ENCODE peak calls at places on chromosomes 13 and 19, in four cellular contexts. Y is neuronal stem cell, U is H9, N is IMR-90. Q is an unnamed sample.

GRCh38 chr19:30648321-30648720 is 276.1 kb downstream of the ZNF536 start:
- DNase-seq in Y (no peak), U (no peak), N (peak), Q (no peak)

GRCh38 chr13:33785384-33785783 is 32.6 kb upstream of the RFC3 start:
- DNase-seq in Y (no peak), U (no peak), N (no peak), Q (no peak)

GRCh38 chr13:52159159-52159982 is at the start of gene NEK3:
- DNase-seq in Y (peak), U (peak), N (peak), Q (peak)

GRCh38 chr19:54281008-54281728 is at the start of gene LILRB2:
- DNase-seq in Y (no peak), U (no peak), N (no peak), Q (no peak)

GRCh38 chr13:34863360-34864135 is 78.5 kb upstream of the NBEA start:
- DNase-seq in Y (no peak), U (no peak), N (peak), Q (peak)

GRCh38 chr13:112657850-112658445 is 31.9 kb upstream of the ATP11A start:
- DNase-seq in Y (no peak), U (peak), N (peak), Q (peak)

GRCh38 chr13:39451860-39452301 is 151.1 kb downstream of the LHFPL6 start:
- DNase-seq in Y (no peak), U (no peak), N (peak), Q (peak)

GRCh38 chr13:36038785-36039415 is 92.3 kb downstream of the DCLK1 start:
- DNase-seq in Y (no peak), U (no peak), N (no peak), Q (no peak)

GRCh38 chr19:44927746-44928145 is 13.3 kb downstream of the APOC1 start:
- DNase-seq in Y (no peak), U (no peak), N (peak), Q (peak)

GRCh38 chr13:41061914-41062837 is 867 bp downstream of the WBP4 start:
- DNase-seq in Y (no peak), U (no peak), N (peak), Q (peak)

GRCh38 chr19:38805180-38805579 is 7.6 kb downstream of the LGALS4 start:
- DNase-seq in Y (no peak), U (no peak), N (no peak), Q (no peak)

GRCh38 chr13:112849500-112849899 is 119.5 kb upstream of the MCF2L start:
- DNase-seq in Y (no peak), U (no peak), N (peak), Q (no peak)

GRCh38 chr13:95201814-95202521 is 99.3 kb downstream of the ABCC4 start:
- DNase-seq in Y (no peak), U (no peak), N (peak), Q (peak)

GRCh38 chr13:45143346-45143751 is 23.0 kb downstream of the GTF2F2 start:
- DNase-seq in Y (no peak), U (no peak), N (peak), Q (peak)

GRCh38 chr13:104979281-104979680 is 1556.2 kb downstream of the EFNB2 start:
- DNase-seq in Y (no peak), U (no peak), N (no peak), Q (no peak)

GRCh38 chr13:78595819-78596700 is 7.3 kb downstream of the POU4F1 start:
- DNase-seq in Y (peak), U (peak), N (no peak), Q (no peak)

GRCh38 chr13:67230774-67231480 is 791 bp upstream of the PCDH9 start:
- DNase-seq in Y (peak), U (peak), N (peak), Q (peak)

GRCh38 chr13:27789495-27790303 is 2.6 kb upstream of the GSX1 start:
- DNase-seq in Y (no peak), U (peak), N (no peak), Q (no peak)

GRCh38 chr13:98689347-98689968 is 63.0 kb downstream of the SLC15A1 start:
- DNase-seq in Y (no peak), U (no peak), N (no peak), Q (no peak)

GRCh38 chr13:25062479-25062878 is 33.5 kb upstream of the PABPC3 start:
- DNase-seq in Y (no peak), U (no peak), N (no peak), Q (no peak)

GRCh38 chr13:21637296-21637695 is 33.3 kb upstream of the MICU2 start:
- DNase-seq in Y (no peak), U (no peak), N (peak), Q (no peak)

GRCh38 chr19:14556662-14557188 is 15.1 kb downstream of the NDUFB7 start:
- DNase-seq in Y (peak), U (peak), N (peak), Q (peak)

GRCh38 chr19:32233091-32233490 is 112.3 kb upstream of the ZNF507 start:
- DNase-seq in Y (no peak), U (no peak), N (no peak), Q (no peak)

GRCh38 chr19:10454267-10454666 is 33.9 kb downstream of the PDE4A start:
- DNase-seq in Y (peak), U (peak), N (peak), Q (peak)

GRCh38 chr19:3893509-3894179 is 13.2 kb downstream of the ATCAY start:
- DNase-seq in Y (no peak), U (no peak), N (no peak), Q (no peak)

GRCh38 chr19:15323496-15324235 is 8.7 kb downstream of the BRD4 start:
- DNase-seq in Y (no peak), U (no peak), N (peak), Q (peak)

GRCh38 chr13:25778808-25779207 is 273.0 kb downstream of the SHISA2 start:
- DNase-seq in Y (no peak), U (no peak), N (no peak), Q (no peak)

GRCh38 chr19:33444238-33444992 is 70.9 kb downstream of the CEBPG start:
- DNase-seq in Y (no peak), U (no peak), N (no peak), Q (no peak)

GRCh38 chr19:18093439-18094161 is 4.0 kb upstream of the MAST3 start:
- DNase-seq in Y (no peak), U (peak), N (peak), Q (no peak)

GRCh38 chr19:51807111-51807701 is 12.2 kb downstream of the FPR3 start:
- DNase-seq in Y (no peak), U (peak), N (no peak), Q (no peak)

GRCh38 chr19:10027158-10027997 is 14.1 kb downstream of the RDH8 start:
- DNase-seq in Y (peak), U (peak), N (peak), Q (peak)

GRCh38 chr13:36130168-36130541 is 1.0 kb downstream of the DCLK1 start:
- DNase-seq in Y (no peak), U (no peak), N (no peak), Q (no peak)

GRCh38 chr13:35475131-35475959 is 1.1 kb downstream of the MAB21L1 start:
- DNase-seq in Y (peak), U (peak), N (peak), Q (peak)

GRCh38 chr13:93140912-93141311 is 85.7 kb upstream of the GPC6 start:
- DNase-seq in Y (no peak), U (no peak), N (no peak), Q (no peak)
- H3K14ac ChIP-seq in Y (no peak), U (no peak), N (no peak), Q (no peak)

DNA sequence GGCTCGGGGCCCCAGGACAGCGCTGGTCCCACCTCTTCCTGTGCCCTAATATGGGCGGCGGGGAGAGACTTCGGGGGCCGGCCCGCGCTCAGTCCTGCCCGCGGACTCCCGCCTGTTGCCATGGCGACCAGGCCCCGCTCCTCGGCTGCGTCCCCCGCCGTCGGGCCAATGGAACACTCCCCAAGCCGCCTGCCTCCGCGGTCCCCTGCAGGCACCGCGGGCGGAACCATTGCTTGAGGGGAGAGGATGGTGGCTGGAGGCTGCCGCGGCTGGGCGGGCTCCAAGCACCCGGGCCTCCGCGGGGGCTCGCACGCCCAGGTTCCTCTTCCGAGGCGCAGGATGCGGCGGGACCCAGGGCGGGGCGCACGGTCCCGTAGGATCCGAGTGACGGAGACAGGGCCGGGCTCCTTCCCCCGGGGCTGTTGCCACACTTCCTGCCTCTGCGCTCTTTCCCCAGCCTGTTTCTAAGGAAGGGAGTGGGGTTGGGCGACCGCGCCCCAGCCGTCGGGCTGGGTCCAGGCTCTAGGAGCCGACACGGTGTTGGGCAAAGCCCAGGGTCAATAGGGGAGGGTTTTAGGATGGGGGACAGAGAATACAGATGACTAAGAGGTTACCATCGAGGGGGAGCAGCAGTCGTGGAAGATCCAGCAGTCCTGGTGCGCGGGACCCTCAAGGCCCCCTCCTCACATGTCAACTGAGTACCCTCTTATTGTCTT is 1.2 kb upstream of the JUNB start:
- DNase-seq in Y (peak), U (peak), N (peak), Q (peak)
- H3K14ac ChIP-seq in Y (no peak), U (peak), N (peak), Q (peak)

GRCh38 chr19:43763473-43763939 is 8.7 kb upstream of the SMG9 start:
- DNase-seq in Y (no peak), U (no peak), N (peak), Q (no peak)
- H3K14ac ChIP-seq in Y (no peak), U (no peak), N (peak), Q (no peak)

DNA sequence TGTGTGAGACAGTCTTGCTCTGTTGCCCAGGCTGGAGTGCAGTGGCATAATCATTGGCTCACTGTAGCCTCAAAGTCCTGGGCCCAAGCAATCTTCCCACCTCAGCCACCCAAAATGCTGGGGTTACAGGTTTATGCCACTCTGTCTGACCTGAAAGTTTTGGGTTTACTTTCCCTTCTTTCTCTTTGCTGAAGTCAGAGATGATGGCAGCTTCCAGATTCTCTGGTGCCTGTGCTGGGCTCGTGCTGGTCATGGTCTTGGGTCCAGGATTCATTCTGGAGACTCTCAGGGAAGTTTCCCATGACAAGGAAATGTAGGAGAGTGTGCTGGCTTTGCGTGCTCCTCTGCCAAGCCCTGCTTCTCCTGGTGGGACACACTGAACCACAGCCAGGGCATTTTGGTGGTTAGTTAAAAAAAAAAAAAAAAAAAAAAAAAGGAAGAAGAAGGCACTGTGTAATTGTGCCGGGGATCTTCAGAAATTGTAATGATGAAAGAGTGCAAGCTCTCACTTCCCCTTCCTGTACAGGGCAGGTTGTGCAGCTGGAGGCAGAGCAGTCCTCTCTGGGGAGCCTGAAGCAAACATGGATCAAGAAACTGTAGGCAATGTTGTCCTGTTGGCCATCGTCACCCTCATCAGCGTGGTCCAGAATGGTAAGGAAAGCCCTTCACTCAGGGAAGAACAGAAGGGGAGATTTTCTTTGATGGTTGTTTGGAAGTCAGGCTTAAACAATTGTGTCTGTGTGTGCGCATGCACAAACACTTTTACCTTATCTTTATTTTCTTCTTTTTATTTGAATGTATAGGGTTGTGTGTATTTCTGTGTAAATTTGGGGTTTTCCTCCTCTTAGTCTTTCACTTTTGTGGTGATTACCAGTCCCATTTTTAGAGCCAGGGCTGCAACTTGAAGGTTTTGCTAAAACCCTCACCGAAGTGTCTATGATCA is at the start of gene ALOX5AP:
- DNase-seq in Y (no peak), U (no peak), N (no peak), Q (no peak)
- H3K14ac ChIP-seq in Y (no peak), U (no peak), N (peak), Q (no peak)

DNA sequence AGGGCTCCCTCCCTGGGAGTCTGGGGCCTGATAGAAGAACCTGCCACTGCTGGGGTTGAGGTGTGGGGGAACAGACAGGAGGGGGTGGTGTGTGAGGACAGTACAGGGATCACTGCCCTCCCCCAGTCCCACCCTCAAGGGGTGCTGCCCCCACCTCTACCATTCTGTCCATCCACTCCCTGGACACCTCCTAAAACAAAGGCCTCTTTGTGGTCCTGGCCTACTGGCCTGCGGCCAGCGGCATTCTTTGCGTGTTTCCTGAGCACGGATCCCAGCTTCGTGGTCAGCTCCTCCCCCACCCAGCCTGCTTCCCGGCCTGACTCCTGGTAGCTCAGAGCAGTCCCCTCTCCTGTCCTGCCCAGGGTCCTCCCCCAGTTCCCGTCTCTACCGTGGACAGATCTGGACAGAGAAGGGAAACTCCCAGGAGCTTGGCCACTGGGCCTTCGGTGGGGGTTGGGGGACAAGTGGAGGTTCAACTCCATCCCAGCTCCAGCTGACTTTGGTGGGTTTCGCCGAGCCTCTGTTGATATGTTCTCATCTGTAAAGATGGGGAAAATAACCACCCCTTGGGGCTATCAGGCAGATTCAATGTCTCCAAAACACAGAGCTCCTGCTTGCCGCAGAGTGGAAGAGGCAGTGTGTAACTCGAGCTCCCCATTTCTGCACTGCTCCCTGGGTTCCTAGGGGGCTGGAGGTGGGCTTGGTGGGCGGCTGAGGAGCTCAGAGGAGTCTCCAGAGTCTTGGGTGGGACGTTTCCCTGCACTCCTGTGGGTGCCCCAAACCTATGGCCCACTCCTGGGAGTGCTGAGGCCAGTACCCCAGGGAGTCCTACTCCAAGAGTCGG is 48.7 kb downstream of the LYL1 start:
- DNase-seq in Y (peak), U (no peak), N (peak), Q (peak)
- H3K14ac ChIP-seq in Y (peak), U (no peak), N (peak), Q (no peak)

GRCh38 chr19:55654833-55655647 is at the start of gene U2AF2:
- DNase-seq in Y (peak), U (peak), N (peak), Q (peak)
- H3K14ac ChIP-seq in Y (peak), U (peak), N (peak), Q (no peak)

GRCh38 chr13:109119886-109120285 is 490.5 kb downstream of the MYO16 start:
- DNase-seq in Y (no peak), U (no peak), N (peak), Q (peak)

GRCh38 chr13:109126973-109127615 is 497.7 kb downstream of the MYO16 start:
- DNase-seq in Y (peak), U (no peak), N (no peak), Q (no peak)

GRCh38 chr13:109121826-109122225 is 492.4 kb downstream of the MYO16 start:
- DNase-seq in Y (no peak), U (no peak), N (no peak), Q (no peak)

DNA sequence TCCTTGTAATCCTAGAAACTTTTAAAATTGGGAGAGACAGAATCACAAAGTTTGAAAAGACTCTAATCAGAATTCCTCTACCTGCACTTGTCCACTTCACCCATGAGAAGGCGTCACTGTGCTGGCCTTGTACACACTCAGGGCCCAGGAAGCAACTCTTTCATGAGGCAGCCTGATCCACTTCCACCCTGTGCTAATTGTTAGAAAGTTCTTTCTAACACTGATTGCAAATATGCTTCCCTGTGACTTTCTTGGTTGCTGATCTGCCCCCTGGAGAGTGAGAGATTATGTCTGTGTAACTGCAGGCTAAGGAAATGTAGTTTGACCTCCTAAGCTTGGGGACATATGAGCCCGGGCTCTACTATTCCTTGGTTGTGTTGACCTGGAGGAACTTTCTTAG is 494.6 kb downstream of the MYO16 start:
- DNase-seq in Y (no peak), U (no peak), N (no peak), Q (no peak)
- H3K14ac ChIP-seq in Y (no peak), U (no peak), N (no peak), Q (no peak)

DNA sequence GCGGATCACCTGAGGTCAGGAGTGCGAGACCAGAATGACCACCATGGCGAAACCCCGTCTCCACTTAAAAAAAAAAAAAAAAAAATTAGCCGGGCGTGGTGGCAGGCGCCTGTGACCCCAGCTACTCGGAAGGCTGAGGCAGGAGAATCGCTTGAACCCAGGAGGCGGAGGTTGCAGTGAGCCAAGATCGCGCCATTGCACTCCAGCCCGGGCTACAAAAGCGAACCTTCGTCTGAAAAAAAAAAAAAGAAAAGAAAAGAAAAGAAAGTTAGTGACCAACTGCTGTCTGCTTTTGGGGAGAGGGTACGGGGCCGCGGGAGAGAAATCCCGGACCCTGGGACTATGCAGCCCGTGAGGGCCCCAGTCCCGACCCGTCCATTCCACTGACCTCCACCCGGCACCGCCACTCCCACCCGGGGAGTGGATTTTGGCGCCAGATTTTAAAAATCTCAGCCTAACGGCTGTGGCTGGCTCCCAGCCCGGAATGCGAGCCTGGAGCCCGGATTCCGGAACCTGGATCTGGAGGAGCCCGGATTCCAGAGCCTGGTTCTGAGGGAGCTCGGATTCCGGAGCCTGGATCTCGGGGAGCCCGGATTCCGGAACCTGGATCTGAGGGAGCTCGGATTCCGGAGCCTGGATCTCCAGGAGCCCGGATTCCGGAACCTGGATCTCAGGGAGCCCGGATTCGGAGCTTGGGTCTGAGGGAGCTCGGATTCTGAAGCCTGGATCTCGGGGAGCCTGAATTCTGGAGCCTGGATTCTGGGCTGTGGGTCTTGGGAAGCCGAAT is 6.1 kb upstream of the LMNB2 start:
- DNase-seq in Y (peak), U (peak), N (peak), Q (peak)
- H3K14ac ChIP-seq in Y (no peak), U (peak), N (peak), Q (no peak)

Q was measured in mesenchymal stem cell.